ENCODE peak calls at places on chromosomes 1 and 21, in six cellular contexts. V is upper lobe of left lung, N is HCT116, K is heart left ventricle, O is A549, S is gastrocnemius medialis. U is an unnamed sample.

GRCh38 chr1:71269823-71270222 is 189.0 kb upstream of the ZRANB2 start:
- ATAC-seq in N (no peak), S (no peak), K (no peak), V (no peak), O (no peak), U (no peak)

GRCh38 chr1:157133431-157133830 is 4.8 kb downstream of the ETV3 start:
- ATAC-seq in V (no peak), N (no peak), K (no peak), O (no peak), S (no peak), U (no peak)

GRCh38 chr1:226353698-226354525 is 44.9 kb upstream of the LIN9 start:
- ATAC-seq in K (no peak), V (no peak), S (no peak), N (no peak), O (no peak), U (no peak)

GRCh38 chr1:233490488-233490887 is 123.4 kb upstream of the KCNK1 start:
- ATAC-seq in S (no peak), O (no peak), N (no peak), K (no peak), V (no peak), U (no peak)

GRCh38 chr1:193313354-193314140 is 127.1 kb upstream of the B3GALT2 start:
- ATAC-seq in O (no peak), V (no peak), S (no peak), N (no peak), K (no peak), U (no peak)

GRCh38 chr1:64663654-64664053 is 81.2 kb upstream of the RAVER2 start:
- ATAC-seq in O (peak; percentile 76), V (peak; percentile 35), N (peak; percentile 74), S (no peak), K (peak; percentile 18), U (no peak)

GRCh38 chr1:234992065-234992464 is 136.6 kb downstream of the TOMM20 start:
- ATAC-seq in N (no peak), K (no peak), S (no peak), V (no peak), O (no peak), U (no peak)

GRCh38 chr1:62230724-62231123 is 36.1 kb downstream of the L1TD1 start:
- ATAC-seq in O (peak; percentile 79), K (no peak), N (peak; percentile 89), V (peak; percentile 56), S (no peak), U (no peak)

GRCh38 chr1:112714313-112715263 is 544 bp downstream of the PPM1J start:
- ATAC-seq in O (peak; percentile 16), K (peak; percentile 10), V (peak; percentile 22), S (peak; percentile 28), N (peak; percentile 28), U (no peak)

GRCh38 chr1:234628099-234628498 is 18.1 kb upstream of the IRF2BP2 start:
- ATAC-seq in S (no peak), K (no peak), V (no peak), O (peak; percentile 86), N (no peak), U (no peak)

GRCh38 chr1:64065571-64065970 is 137.9 kb upstream of the UBE2U start:
- ATAC-seq in V (peak; percentile 16), S (no peak), K (no peak), N (no peak), O (no peak), U (no peak)

GRCh38 chr1:224565611-224566406 is 50.3 kb upstream of the CNIH3 start:
- ATAC-seq in N (no peak), O (no peak), S (peak; percentile 4), K (no peak), V (no peak), U (no peak)

GRCh38 chr21:33844104-33844889 is 71.3 kb downstream of the ATP5PO start:
- ATAC-seq in O (no peak), K (peak; percentile 74), S (no peak), N (no peak), V (no peak), U (no peak)

GRCh38 chr1:196437671-196438070 is 170.6 kb downstream of the KCNT2 start:
- ATAC-seq in V (no peak), K (no peak), S (no peak), O (no peak), N (no peak), U (no peak)

GRCh38 chr21:42392731-42393442 is 3.0 kb downstream of the TMPRSS3 start:
- ATAC-seq in O (no peak), N (no peak), K (peak; percentile 69), V (no peak), S (no peak), U (no peak)

GRCh38 chr1:113106910-113107309 is 33.9 kb downstream of the LRIG2 start:
- ATAC-seq in K (no peak), N (no peak), V (no peak), S (no peak), O (no peak), U (no peak)

GRCh38 chr1:43358121-43358745 is 548 bp upstream of the CDC20 start:
- ATAC-seq in O (peak; percentile 64), K (peak; percentile 51), N (peak; percentile 49), S (peak; percentile 49), V (peak; percentile 55), U (peak; percentile 29)

GRCh38 chr1:169426174-169426716 is 1.0 kb downstream of the CCDC181 start:
- ATAC-seq in V (no peak), S (no peak), K (no peak), O (peak; percentile 38), N (no peak), U (no peak)

GRCh38 chr1:150543500-150544143 is 5.6 kb upstream of the ADAMTSL4 start:
- ATAC-seq in S (peak; percentile 38), O (peak; percentile 22), K (peak; percentile 52), V (peak; percentile 60), N (no peak), U (peak; percentile 76)

GRCh38 chr1:187985145-187985896 is 1156.6 kb downstream of the PLA2G4A start:
- ATAC-seq in S (no peak), V (no peak), N (no peak), K (no peak), O (no peak), U (no peak)

GRCh38 chr21:31860851-31861250 is 12.0 kb upstream of the HUNK start:
- ATAC-seq in N (no peak), V (no peak), O (no peak), S (no peak), K (no peak), U (no peak)

GRCh38 chr21:25426580-25426979 is 180.7 kb downstream of the MRPL39 start:
- ATAC-seq in S (no peak), O (no peak), V (no peak), K (no peak), N (no peak), U (no peak)

GRCh38 chr1:178541829-178542553 is 29.1 kb downstream of the TEX35 start:
- ATAC-seq in S (peak; percentile 3), O (peak; percentile 68), V (peak; percentile 58), K (peak; percentile 67), N (peak; percentile 11), U (peak; percentile 32)

GRCh38 chr1:178540204-178540603 is 27.3 kb downstream of the TEX35 start:
- ATAC-seq in O (no peak), S (no peak), V (no peak), N (no peak), K (no peak), U (no peak)

GRCh38 chr1:178540646-178541045 is 27.7 kb downstream of the TEX35 start:
- ATAC-seq in O (no peak), K (no peak), N (no peak), V (no peak), S (no peak), U (no peak)

GRCh38 chr1:178542554-178543290 is 29.8 kb downstream of the TEX35 start:
- ATAC-seq in O (peak; percentile 91), N (peak; percentile 88), V (peak; percentile 97), K (peak; percentile 94), S (peak; percentile 76), U (peak; percentile 90)

GRCh38 chr1:178541396-178541795 is 28.5 kb downstream of the TEX35 start:
- ATAC-seq in S (no peak), K (no peak), V (no peak), N (no peak), O (no peak), U (no peak)
- H3K4me1 ChIP-seq in S (peaks cover 26% of the 10 kb centered on the region), K (no peaks in the 10 kb centered on the region), V (peaks cover 13% of the 10 kb centered on the region), N (peaks cover 29% of the 10 kb centered on the region), O (peaks cover 58% of the 10 kb centered on the region), U (peaks cover 35% of the 10 kb centered on the region)

GRCh38 chr1:231363624-231364023 is 25.5 kb downstream of the SPRTN start:
- ATAC-seq in K (no peak), O (no peak), S (no peak), V (no peak), N (no peak), U (no peak)
- TF ChIP-seq POLR2A in K (no peak), O (no peak), S (no peak), V (no peak), N (no peak), U (no peak)

GRCh38 chr1:8876099-8876496 is 2.4 kb downstream of the ENO1 start:
- ATAC-seq in S (no peak), O (no peak), V (no peak), N (no peak), K (no peak), U (no peak)
- H3K4me1 ChIP-seq in S (peaks cover 58% of the 10 kb centered on the region), O (peaks cover 51% of the 10 kb centered on the region), V (peaks cover 71% of the 10 kb centered on the region), N (peaks cover 54% of the 10 kb centered on the region), K (peaks cover 7% of the 10 kb centered on the region), U (peaks cover 24% of the 10 kb centered on the region)

GRCh38 chr1:108963052-108963686 is at the start of gene CLCC1:
- ATAC-seq in O (peak; percentile 97), K (peak; percentile 99), V (peak; percentile 99), N (peak; percentile 94), S (peak; percentile 98), U (peak; percentile 99)
- TF ChIP-seq POLR2A in O (peak; percentile 78), K (no peak), V (peak; percentile 94), N (peak; percentile 92), S (peak; percentile 92), U (peak; percentile 86)

DNA sequence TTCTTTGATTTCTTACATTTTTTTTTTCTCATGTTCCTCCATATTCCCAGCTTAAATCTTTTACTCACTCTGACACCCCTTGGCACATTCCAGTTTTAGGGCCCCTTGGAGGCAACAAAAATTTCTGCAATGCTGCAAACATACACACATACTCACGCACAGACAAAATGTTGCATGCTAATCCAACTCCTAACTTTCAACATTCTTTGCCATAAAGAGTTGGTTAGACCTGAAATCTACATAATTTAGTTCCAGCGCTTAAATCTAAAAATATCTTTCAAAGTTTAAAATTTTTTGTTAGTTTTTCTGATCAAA is 103.9 kb downstream of the PTPN14 start:
- ATAC-seq in N (peak; percentile 33), K (no peak), S (no peak), V (no peak), O (peak; percentile 48), U (no peak)
- H3K4me1 ChIP-seq in N (peaks cover 47% of the 10 kb centered on the region), K (no peaks in the 10 kb centered on the region), S (peaks cover 53% of the 10 kb centered on the region), V (no peaks in the 10 kb centered on the region), O (peaks cover 62% of the 10 kb centered on the region), U (peaks cover 16% of the 10 kb centered on the region)